ENCODE peak calls at places on chromosome 22, in four cellular contexts. K, B, D and Z are unnamed samples.
A peak's percentile ranks its signal among the peaks of the same experiment; 100 is the strongest.

GRCh38 chr22:48452766-48453165 is 1374.9 kb downstream of the BRD1 start:
- DNase-seq in K (no peak), B (no peak), D (no peak), Z (no peak)

GRCh38 chr22:39091136-39092081 is 5.6 kb upstream of the APOBEC3H start:
- DNase-seq in K (no peak), B (no peak), D (no peak), Z (no peak)

GRCh38 chr22:48702573-48703264 is 1125.0 kb downstream of the BRD1 start:
- DNase-seq in K (peak; percentile 31), B (no peak), D (peak; percentile 60), Z (peak; percentile 68)

GRCh38 chr22:22110548-22111266 is 128.1 kb upstream of the TOP3B start:
- DNase-seq in K (no peak), B (peak; percentile 57), D (peak; percentile 85), Z (peak; percentile 65)

GRCh38 chr22:24417901-24418641 is 9.3 kb upstream of the ADORA2A start:
- DNase-seq in K (no peak), B (no peak), D (no peak), Z (no peak)

GRCh38 chr22:17807571-17808410 is 33.5 kb upstream of the BID start:
- DNase-seq in K (no peak), B (no peak), D (peak; percentile 68), Z (no peak)

GRCh38 chr22:34111210-34111824 is 191.0 kb upstream of the LARGE1 start:
- DNase-seq in K (no peak), B (peak; percentile 22), D (peak; percentile 83), Z (peak; percentile 6)

GRCh38 chr22:17891427-17892167 is 117.3 kb upstream of the BID start:
- DNase-seq in K (no peak), B (no peak), D (peak; percentile 82), Z (no peak)

GRCh38 chr22:48496987-48497650 is 1330.6 kb downstream of the BRD1 start:
- DNase-seq in K (no peak), B (no peak), D (peak; percentile 82), Z (no peak)

GRCh38 chr22:24985824-24986214 is 33.3 kb downstream of the KIAA1671 start:
- DNase-seq in K (no peak), B (no peak), D (no peak), Z (no peak)

GRCh38 chr22:20436309-20437252 is 1.0 kb downstream of the SCARF2 start:
- DNase-seq in K (no peak), B (no peak), D (peak; percentile 78), Z (no peak)

GRCh38 chr22:40210814-40211213 is 33.1 kb downstream of the TNRC6B start:
- DNase-seq in K (no peak), B (no peak), D (no peak), Z (no peak)

GRCh38 chr22:33772793-33773192 is 147.5 kb downstream of the LARGE1 start:
- DNase-seq in K (no peak), B (no peak), D (no peak), Z (no peak)

GRCh38 chr22:17381237-17381913 is 12.1 kb downstream of the CECR2 start:
- DNase-seq in K (no peak), B (no peak), D (no peak), Z (no peak)

GRCh38 chr22:40196628-40197027 is 18.9 kb downstream of the TNRC6B start:
- DNase-seq in K (no peak), B (no peak), D (no peak), Z (no peak)

GRCh38 chr22:19941365-19942070 is at the start of the genes COMT and TXNRD2:
- DNase-seq in K (peak; percentile 66), B (peak; percentile 46), D (no peak), Z (peak; percentile 78)

GRCh38 chr22:31504282-31504681 is 7.9 kb downstream of the SFI1 start:
- DNase-seq in K (no peak), B (no peak), D (no peak), Z (no peak)

GRCh38 chr22:16959345-16959930 is 48.6 kb downstream of the GAB4 start:
- DNase-seq in K (no peak), B (no peak), D (no peak), Z (no peak)

GRCh38 chr22:24969588-24970301 is 17.2 kb downstream of the KIAA1671 start:
- DNase-seq in K (no peak), B (no peak), D (peak; percentile 70), Z (no peak)

GRCh38 chr22:32720924-32721323 is 80.6 kb upstream of the TIMP3 start:
- DNase-seq in K (no peak), B (no peak), D (no peak), Z (no peak)

GRCh38 chr22:21450858-21451331 is 16.3 kb upstream of the TMEM191C start:
- DNase-seq in K (no peak), B (no peak), D (no peak), Z (no peak)

GRCh38 chr22:38866399-38867123 is 5.5 kb downstream of the CBX6 start:
- DNase-seq in K (no peak), B (no peak), D (peak; percentile 96), Z (no peak)

GRCh38 chr22:17119481-17120202 is 1.5 kb downstream of the TMEM121B start:
- DNase-seq in K (no peak), B (peak; percentile 59), D (peak; percentile 88), Z (peak; percentile 55)

GRCh38 chr22:17366830-17367229 is 2.4 kb upstream of the CECR2 start:
- DNase-seq in K (peak; percentile 21), B (peak; percentile 33), D (peak; percentile 94), Z (peak; percentile 31)

GRCh38 chr22:20955548-20955947 is 11.5 kb upstream of the AIFM3 start:
- DNase-seq in K (no peak), B (peak; percentile 17), D (no peak), Z (no peak)

GRCh38 chr22:17137861-17138425 is 16.8 kb upstream of the TMEM121B start:
- DNase-seq in K (no peak), B (no peak), D (no peak), Z (no peak)

GRCh38 chr22:42978453-42979103 is 36.4 kb downstream of the PACSIN2 start:
- DNase-seq in K (no peak), B (no peak), D (no peak), Z (peak; percentile 44)

GRCh38 chr22:43446037-43446803 is 34.4 kb downstream of the MPPED1 start:
- DNase-seq in K (no peak), B (peak; percentile 40), D (no peak), Z (no peak)

GRCh38 chr22:19877626-19878339 is 23.1 kb upstream of the GNB1L start:
- DNase-seq in K (peak; percentile 9), B (no peak), D (peak; percentile 45), Z (no peak)

GRCh38 chr22:29158546-29158945 is 47.1 kb upstream of the EMID1 start:
- DNase-seq in K (no peak), B (no peak), D (peak; percentile 17), Z (no peak)

GRCh38 chr22:42939941-42940653 is 74.9 kb downstream of the PACSIN2 start:
- DNase-seq in K (peak; percentile 78), B (peak; percentile 92), D (peak; percentile 78), Z (peak; percentile 82)

GRCh38 chr22:42473484-42474193 is 41.4 kb upstream of the NFAM1 start:
- DNase-seq in K (no peak), B (peak; percentile 62), D (no peak), Z (peak; percentile 51)

GRCh38 chr22:48520888-48521600 is 1306.6 kb downstream of the BRD1 start:
- DNase-seq in K (no peak), B (no peak), D (no peak), Z (no peak)

GRCh38 chr22:50525991-50526848 is 822 bp upstream of the SCO2 start:
- DNase-seq in K (peak; percentile 87), B (peak; percentile 74), D (peak; percentile 88), Z (peak; percentile 88)
- TF ChIP-seq CTCF in K (peak; percentile 31), B (peak; percentile 68), D (peak; percentile 71), Z (peak; percentile 72)

GRCh38 chr22:37002633-37003032 is 16.6 kb downstream of the TST start:
- DNase-seq in K (no peak), B (no peak), D (no peak), Z (no peak)

GRCh38 chr22:37001826-37002225 is 17.4 kb downstream of the TST start:
- DNase-seq in K (no peak), B (no peak), D (peak; percentile 28), Z (no peak)

GRCh38 chr22:37000676-37001534 is 18.3 kb downstream of the TST start:
- DNase-seq in K (no peak), B (no peak), D (no peak), Z (no peak)

GRCh38 chr22:36999463-36999862 is 19.8 kb downstream of the TST start:
- DNase-seq in K (no peak), B (no peak), D (no peak), Z (no peak)

GRCh38 chr22:36998620-36999351 is 20.5 kb downstream of the TST start:
- DNase-seq in K (no peak), B (no peak), D (peak; percentile 74), Z (no peak)
- TF ChIP-seq CTCF in K (no peak), B (no peak), D (peak; percentile 65), Z (no peak)

DNA sequence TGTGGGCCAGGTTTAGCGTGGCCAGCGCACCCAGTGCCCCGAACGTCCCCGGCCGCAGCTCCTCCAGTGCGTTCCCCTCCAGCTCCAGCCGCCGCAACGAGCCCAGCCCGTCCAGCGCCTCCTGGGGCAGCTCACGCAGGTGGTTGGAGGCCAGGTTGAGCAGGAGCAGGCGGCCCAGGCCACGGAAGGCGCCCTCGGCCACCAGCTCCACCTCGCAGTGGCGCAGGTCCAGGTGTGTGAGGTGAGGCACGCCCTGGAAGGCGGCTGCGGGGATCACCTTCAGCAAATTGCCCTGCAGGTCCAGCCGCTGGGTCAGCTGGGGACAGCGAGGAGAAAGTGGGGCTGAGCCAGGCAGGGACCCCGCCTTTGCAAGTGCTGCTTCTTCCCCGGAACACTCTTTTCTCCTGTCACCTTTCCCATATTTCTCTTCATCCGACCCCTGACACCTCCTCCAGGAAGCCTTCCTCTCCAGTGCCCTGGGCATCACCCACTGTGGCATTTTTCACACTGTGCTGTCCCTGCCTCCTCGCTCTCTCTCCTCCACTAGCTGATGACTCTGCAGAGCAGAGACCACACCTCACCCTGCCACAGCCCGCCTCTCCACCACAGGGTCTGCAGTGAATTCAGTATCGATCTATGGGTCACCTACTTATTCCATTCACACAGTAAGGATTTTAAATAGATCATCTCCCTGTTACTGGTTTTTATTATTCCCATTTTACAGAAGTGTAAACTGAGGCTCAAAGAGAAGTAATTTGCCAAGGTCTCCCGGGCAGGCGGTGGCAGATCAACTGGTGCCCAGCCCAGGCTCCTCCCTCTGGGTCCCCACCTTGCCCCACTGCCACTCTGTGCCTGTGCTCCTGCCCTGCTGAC is 1.9 kb downstream of the CHADL start:
- DNase-seq in K (no peak), B (no peak), D (no peak), Z (no peak)
- TF ChIP-seq CTCF in K (no peak), B (no peak), D (no peak), Z (no peak)

GRCh38 chr22:37711490-37711889 is 14.6 kb downstream of the TRIOBP start:
- DNase-seq in K (no peak), B (no peak), D (no peak), Z (no peak)

GRCh38 chr22:37708580-37709444 is 12.0 kb downstream of the TRIOBP start:
- DNase-seq in K (no peak), B (no peak), D (no peak), Z (no peak)

GRCh38 chr22:37713761-37714160 is 16.9 kb downstream of the TRIOBP start:
- DNase-seq in K (no peak), B (no peak), D (no peak), Z (no peak)

GRCh38 chr22:37709445-37709765 is 12.6 kb downstream of the TRIOBP start:
- DNase-seq in K (no peak), B (no peak), D (no peak), Z (no peak)

DNA sequence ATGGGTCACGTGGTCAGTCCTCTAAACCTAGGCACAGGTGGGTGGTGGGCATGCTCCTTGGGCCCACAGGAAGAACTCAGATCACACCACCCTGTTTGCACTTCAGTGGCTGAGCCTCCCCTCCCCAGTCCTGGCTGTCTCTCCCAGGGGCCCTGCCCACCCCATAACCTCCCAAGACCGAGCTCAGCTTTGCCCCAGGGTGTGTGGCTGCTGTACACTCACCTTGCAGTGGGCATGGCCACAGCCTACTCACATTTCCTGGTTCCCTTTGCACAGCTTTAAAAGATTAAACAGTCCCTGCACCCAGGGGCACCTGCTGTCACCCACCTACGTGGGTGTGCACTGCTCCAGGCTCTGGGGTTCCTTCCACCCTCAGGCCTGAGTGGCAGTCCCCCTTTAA is 13.8 kb downstream of the TRIOBP start:
- DNase-seq in K (no peak), B (no peak), D (no peak), Z (no peak)
- TF ChIP-seq CTCF in K (no peak), B (no peak), D (no peak), Z (no peak)